ENCODE peak calls at places on chromosomes 13 and 19, in eight cellular contexts. F is activated CD4-positive, CD25-positive, alpha-beta regulatory T cell; W is NCI-H1436; L is caudate nucleus; I is C1 segment of cervical spinal cord; V is activated CD4-positive, alpha-beta T cell treated with anti-CD3 and anti-CD28 coated beads for 48 hours; M is activated CD8-positive, alpha-beta memory T cell treated with anti-CD3 and anti-CD28 coated beads for 1 hour; G is IMR-90. Q is an unnamed sample.

GRCh38 chr13:44649118-44649455 is 73.0 kb upstream of the TSC22D1 start:
- DNase-seq in L (no peak), G (no peak), V (peak; percentile 58), I (no peak), M (no peak), W (no peak), F (no peak), Q (no peak)

GRCh38 chr13:89514534-89515312 is 1832.8 kb upstream of the MIR17HG start:
- DNase-seq in F (no peak), V (no peak), I (no peak), W (no peak), M (no peak), G (peak; percentile 8), L (no peak), Q (no peak)

GRCh38 chr19:35790981-35791813 is 15.8 kb downstream of the ARHGAP33 start:
- DNase-seq in F (no peak), M (no peak), W (peak; percentile 9), G (no peak), V (peak; percentile 25), I (no peak), L (no peak), Q (no peak)

GRCh38 chr13:96984061-96984508 is 10.2 kb downstream of the OXGR1 start:
- DNase-seq in I (peak; percentile 4), W (peak; percentile 1), V (peak; percentile 21), F (no peak), G (no peak), L (no peak), M (no peak), Q (no peak)

GRCh38 chr13:27355894-27356293 is 68.5 kb upstream of the GTF3A start:
- DNase-seq in L (no peak), I (no peak), F (no peak), W (no peak), V (no peak), M (no peak), G (no peak), Q (no peak)

GRCh38 chr13:45596800-45597484 is 18.6 kb downstream of the ERICH6B start:
- DNase-seq in I (no peak), L (no peak), M (no peak), G (no peak), V (no peak), F (no peak), W (no peak), Q (no peak)

GRCh38 chr19:373391-374182 is 29.0 kb upstream of the MIER2 start:
- DNase-seq in M (no peak), G (no peak), F (no peak), L (no peak), V (no peak), W (no peak), I (no peak), Q (no peak)

GRCh38 chr19:49593233-49594113 is 2.5 kb downstream of the PRR12 start:
- DNase-seq in F (peak; percentile 84), W (peak; percentile 96), M (peak; percentile 81), G (peak; percentile 89), I (peak; percentile 91), L (peak; percentile 92), V (peak; percentile 97), Q (peak; percentile 86)

GRCh38 chr19:5693195-5694166 is 3.4 kb downstream of the RPL36 start:
- DNase-seq in F (no peak), V (peak; percentile 53), L (no peak), M (no peak), I (no peak), W (no peak), G (no peak), Q (no peak)

GRCh38 chr13:19862511-19863313 is 737 bp downstream of the ZMYM5 start:
- DNase-seq in M (peak; percentile 24), W (no peak), F (peak; percentile 26), V (peak; percentile 64), G (peak; percentile 7), I (peak; percentile 62), L (peak; percentile 31), Q (peak; percentile 17)

GRCh38 chr13:108961542-108962125 is 332.2 kb downstream of the MYO16 start:
- DNase-seq in F (no peak), G (peak; percentile 62), W (peak; percentile 25), I (no peak), V (no peak), L (no peak), M (no peak), Q (peak; percentile 46)

GRCh38 chr13:34421849-34422475 is 520.1 kb upstream of the NBEA start:
- DNase-seq in W (no peak), I (no peak), G (no peak), L (no peak), M (no peak), F (no peak), V (no peak), Q (peak; percentile 8)

GRCh38 chr19:3643592-3644313 is 17.2 kb upstream of the CACTIN start:
- DNase-seq in L (no peak), W (no peak), G (no peak), M (no peak), F (no peak), I (no peak), V (no peak), Q (no peak)

GRCh38 chr19:5958074-5958850 is 19.7 kb downstream of the RANBP3 start:
- DNase-seq in L (no peak), M (no peak), V (no peak), G (no peak), W (no peak), I (no peak), F (no peak), Q (no peak)

GRCh38 chr13:98987275-98987674 is 9.4 kb upstream of the DOCK9 start:
- DNase-seq in I (no peak), F (no peak), M (no peak), L (no peak), W (no peak), G (no peak), V (no peak), Q (no peak)

GRCh38 chr13:88124142-88124541 is 453.0 kb downstream of the SLITRK5 start:
- DNase-seq in F (no peak), W (no peak), M (no peak), V (no peak), I (no peak), L (no peak), G (no peak), Q (no peak)

Q was measured in foreskin melanocyte.